ENCODE peak calls at places on chromosome 9, in four cellular contexts. One of them, this sample, is unnamed.

GRCh38 chr9:85163415-85163814 is 493.9 kb downstream of the NTRK2 start:
- DNase-seq in left ventricle myocardium inferior: no peak
- DNase-seq in IMR-90: no peak
- DNase-seq in lower leg skin: no peak
- DNase-seq in this sample: peak

GRCh38 chr9:69249337-69249736 is 75.3 kb downstream of the TJP2 start:
- DNase-seq in left ventricle myocardium inferior: no peak
- DNase-seq in IMR-90: peak
- DNase-seq in lower leg skin: no peak
- DNase-seq in this sample: peak

GRCh38 chr9:80841888-80842287 is 847.5 kb downstream of the TLE1 start:
- DNase-seq in left ventricle myocardium inferior: no peak
- DNase-seq in IMR-90: no peak
- DNase-seq in lower leg skin: no peak
- DNase-seq in this sample: no peak

GRCh38 chr9:105243015-105243686 is 1.3 kb upstream of the SLC44A1 start:
- DNase-seq in left ventricle myocardium inferior: no peak
- DNase-seq in IMR-90: peak
- DNase-seq in lower leg skin: no peak
- DNase-seq in this sample: peak

GRCh38 chr9:89309166-89309565 is 1.8 kb upstream of the CKS2 start:
- DNase-seq in left ventricle myocardium inferior: no peak
- DNase-seq in IMR-90: no peak
- DNase-seq in lower leg skin: no peak
- DNase-seq in this sample: no peak

GRCh38 chr9:132631280-132631679 is 38.5 kb downstream of the DDX31 start:
- DNase-seq in left ventricle myocardium inferior: no peak
- DNase-seq in IMR-90: peak
- DNase-seq in lower leg skin: no peak
- DNase-seq in this sample: peak

GRCh38 chr9:123954518-123954917 is 24.6 kb upstream of the DENND1A start:
- DNase-seq in left ventricle myocardium inferior: no peak
- DNase-seq in IMR-90: no peak
- DNase-seq in lower leg skin: no peak
- DNase-seq in this sample: no peak

GRCh38 chr9:19036611-19037010 is 3.6 kb upstream of the SAXO1 start:
- DNase-seq in left ventricle myocardium inferior: no peak
- DNase-seq in IMR-90: no peak
- DNase-seq in lower leg skin: no peak
- DNase-seq in this sample: no peak

GRCh38 chr9:23492126-23493002 is 333.7 kb downstream of the ELAVL2 start:
- DNase-seq in left ventricle myocardium inferior: no peak
- DNase-seq in IMR-90: peak
- DNase-seq in lower leg skin: no peak
- DNase-seq in this sample: peak

GRCh38 chr9:115143689-115144088 is 25.7 kb upstream of the TNC start:
- DNase-seq in left ventricle myocardium inferior: no peak
- DNase-seq in IMR-90: no peak
- DNase-seq in lower leg skin: no peak
- DNase-seq in this sample: no peak

GRCh38 chr9:98365227-98365669 is 109.8 kb upstream of the TBC1D2 start:
- DNase-seq in left ventricle myocardium inferior: no peak
- DNase-seq in IMR-90: peak
- DNase-seq in lower leg skin: no peak
- DNase-seq in this sample: peak

GRCh38 chr9:99050292-99050911 is 54.5 kb upstream of the TGFBR1 start:
- DNase-seq in left ventricle myocardium inferior: no peak
- DNase-seq in IMR-90: peak
- DNase-seq in lower leg skin: no peak
- DNase-seq in this sample: peak

GRCh38 chr9:17906841-17907779 is 328.2 kb downstream of the SH3GL2 start:
- DNase-seq in left ventricle myocardium inferior: no peak
- DNase-seq in IMR-90: no peak
- DNase-seq in lower leg skin: no peak
- DNase-seq in this sample: no peak

GRCh38 chr9:3648266-3648665 is 122.5 kb upstream of the RFX3 start:
- DNase-seq in left ventricle myocardium inferior: no peak
- DNase-seq in IMR-90: no peak
- DNase-seq in lower leg skin: no peak
- DNase-seq in this sample: no peak

GRCh38 chr9:99563364-99563763 is 258.3 kb upstream of the NR4A3 start:
- DNase-seq in left ventricle myocardium inferior: no peak
- DNase-seq in IMR-90: no peak
- DNase-seq in lower leg skin: no peak
- DNase-seq in this sample: peak

GRCh38 chr9:126327750-126328120 is 1.1 kb downstream of the MVB12B start:
- DNase-seq in left ventricle myocardium inferior: no peak
- DNase-seq in IMR-90: no peak
- DNase-seq in lower leg skin: no peak
- DNase-seq in this sample: no peak

GRCh38 chr9:93170571-93170970 is 13.4 kb upstream of the WNK2 start:
- DNase-seq in left ventricle myocardium inferior: no peak
- DNase-seq in IMR-90: no peak
- DNase-seq in lower leg skin: no peak
- DNase-seq in this sample: no peak

GRCh38 chr9:421896-422295 is 207.2 kb downstream of the DOCK8 start:
- DNase-seq in left ventricle myocardium inferior: no peak
- DNase-seq in IMR-90: no peak
- DNase-seq in lower leg skin: no peak
- DNase-seq in this sample: no peak

GRCh38 chr9:125694478-125694877 is 12.5 kb downstream of the MAPKAP1 start:
- DNase-seq in left ventricle myocardium inferior: no peak
- DNase-seq in IMR-90: peak
- DNase-seq in lower leg skin: no peak
- DNase-seq in this sample: no peak

GRCh38 chr9:72786948-72787347 is 165.9 kb downstream of the ALDH1A1 start:
- DNase-seq in left ventricle myocardium inferior: no peak
- DNase-seq in IMR-90: no peak
- DNase-seq in lower leg skin: no peak
- DNase-seq in this sample: no peak

GRCh38 chr9:73179594-73179993 is 27.9 kb downstream of the ANXA1 start:
- DNase-seq in left ventricle myocardium inferior: no peak
- DNase-seq in IMR-90: peak
- DNase-seq in lower leg skin: no peak
- DNase-seq in this sample: peak

GRCh38 chr9:546797-547223 is 294.7 kb upstream of the DMRT1 start:
- DNase-seq in left ventricle myocardium inferior: no peak
- DNase-seq in IMR-90: no peak
- DNase-seq in lower leg skin: no peak
- DNase-seq in this sample: peak

GRCh38 chr9:96859461-96860198 is 5.3 kb upstream of the ZNF782 start:
- DNase-seq in left ventricle myocardium inferior: no peak
- DNase-seq in IMR-90: peak
- DNase-seq in lower leg skin: no peak
- DNase-seq in this sample: peak

GRCh38 chr9:93187574-93187973 is 3.6 kb downstream of the WNK2 start:
- DNase-seq in left ventricle myocardium inferior: peak
- DNase-seq in IMR-90: no peak
- DNase-seq in lower leg skin: no peak
- DNase-seq in this sample: no peak

GRCh38 chr9:77210116-77210515 is 32.8 kb downstream of the VPS13A start:
- DNase-seq in left ventricle myocardium inferior: no peak
- DNase-seq in IMR-90: peak
- DNase-seq in lower leg skin: no peak
- DNase-seq in this sample: no peak

GRCh38 chr9:116842658-116843057 is 155.6 kb downstream of the TRIM32 start:
- DNase-seq in left ventricle myocardium inferior: no peak
- DNase-seq in IMR-90: no peak
- DNase-seq in lower leg skin: no peak
- DNase-seq in this sample: no peak

GRCh38 chr9:87564111-87564510 is 66.4 kb downstream of the DAPK1 start:
- DNase-seq in left ventricle myocardium inferior: no peak
- DNase-seq in IMR-90: no peak
- DNase-seq in lower leg skin: no peak
- DNase-seq in this sample: peak

GRCh38 chr9:128911529-128912035 is 9.2 kb upstream of the PHYHD1 start:
- DNase-seq in left ventricle myocardium inferior: peak
- DNase-seq in IMR-90: peak
- DNase-seq in lower leg skin: no peak
- DNase-seq in this sample: peak

GRCh38 chr9:84325347-84325982 is 15.1 kb downstream of the SLC28A3 start:
- DNase-seq in left ventricle myocardium inferior: no peak
- DNase-seq in IMR-90: peak
- DNase-seq in lower leg skin: no peak
- DNase-seq in this sample: peak

GRCh38 chr9:2242778-2243395 is 227.7 kb downstream of the SMARCA2 start:
- DNase-seq in left ventricle myocardium inferior: no peak
- DNase-seq in IMR-90: no peak
- DNase-seq in lower leg skin: no peak
- DNase-seq in this sample: peak

GRCh38 chr9:89686134-89686533 is 81.3 kb downstream of the GADD45G start:
- DNase-seq in left ventricle myocardium inferior: no peak
- DNase-seq in IMR-90: no peak
- DNase-seq in lower leg skin: no peak
- DNase-seq in this sample: no peak

GRCh38 chr9:36597412-36598178 is 24.9 kb downstream of the MELK start:
- DNase-seq in left ventricle myocardium inferior: no peak
- DNase-seq in IMR-90: peak
- DNase-seq in lower leg skin: no peak
- DNase-seq in this sample: peak

DNA sequence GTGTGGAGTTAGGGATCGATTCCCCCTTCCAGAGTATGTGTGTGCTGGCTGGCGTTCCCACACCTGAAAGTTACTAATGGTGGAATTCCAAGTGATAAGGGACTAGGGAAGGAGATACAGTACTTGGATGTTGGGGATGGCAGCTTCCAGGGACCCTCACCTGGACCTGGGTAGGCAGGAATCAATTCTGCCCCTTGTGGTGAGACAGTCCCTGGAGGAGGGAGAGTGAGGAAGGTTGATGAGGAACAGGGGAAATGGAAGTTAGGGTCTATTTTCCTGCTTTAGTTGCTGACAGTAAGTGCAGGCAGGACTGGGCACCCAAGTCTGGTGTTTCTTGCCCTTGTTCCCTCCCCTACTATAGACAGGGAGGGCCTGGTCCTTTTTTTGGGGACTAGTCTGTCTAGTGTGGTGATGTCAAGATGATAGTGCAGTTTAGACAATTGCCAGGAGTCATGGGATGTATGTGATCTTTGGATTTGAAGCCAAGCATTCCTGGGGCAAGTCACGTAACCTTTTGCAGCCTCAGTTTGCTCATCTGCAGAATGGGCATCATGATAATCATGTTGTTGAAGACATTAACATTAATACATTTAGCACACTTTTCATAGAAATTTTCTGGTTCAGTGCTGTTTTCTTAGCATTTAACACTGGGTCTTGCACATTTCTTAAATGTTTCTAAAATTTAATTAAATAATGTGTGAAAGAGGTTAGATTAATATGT is 51.7 kb downstream of the DAB2IP start:
- DNase-seq in left ventricle myocardium inferior: no peak
- DNase-seq in IMR-90: no peak
- DNase-seq in lower leg skin: no peak
- DNase-seq in this sample: no peak
- TF ChIP-seq CTCF in left ventricle myocardium inferior: peak
- TF ChIP-seq CTCF in IMR-90: no peak
- TF ChIP-seq CTCF in lower leg skin: no peak
- TF ChIP-seq CTCF in this sample: no peak

DNA sequence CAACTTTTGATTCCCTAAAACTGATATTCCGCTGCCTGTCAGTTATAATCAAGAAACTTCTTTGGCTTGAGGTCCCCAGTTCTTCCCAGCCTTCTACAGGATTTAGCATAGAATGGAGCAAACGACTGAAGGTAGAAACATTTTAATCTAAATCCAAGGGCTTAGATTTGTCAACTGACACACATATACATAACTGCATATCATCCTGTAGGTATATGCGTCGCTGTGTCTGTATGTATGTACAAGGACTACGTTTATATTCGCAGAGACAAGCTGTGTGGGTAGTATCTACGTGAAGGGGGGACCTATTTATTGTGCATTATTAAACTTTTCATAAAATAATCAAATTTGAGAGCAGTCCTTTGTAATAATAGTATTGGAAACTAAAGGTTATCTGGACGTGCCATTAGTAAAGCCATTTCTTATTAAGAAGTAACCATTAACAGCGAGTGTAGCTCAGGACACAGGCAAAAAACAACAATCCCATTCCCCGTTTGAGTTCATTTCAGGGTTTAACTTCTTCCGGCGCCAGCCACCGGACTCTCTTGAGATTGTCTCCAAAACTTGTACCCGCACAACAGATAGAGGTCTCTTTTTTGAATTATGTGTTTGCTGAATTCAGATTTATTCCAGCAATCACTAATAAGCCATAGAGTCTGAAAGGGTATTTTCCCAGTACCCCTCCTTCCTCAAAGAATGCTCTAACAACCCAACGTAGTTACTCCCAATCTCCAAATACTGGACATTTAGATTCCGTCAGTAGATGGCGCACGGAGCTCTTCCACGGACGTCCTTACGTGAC is 2.1 kb upstream of the MLLT3 start:
- DNase-seq in left ventricle myocardium inferior: peak
- DNase-seq in IMR-90: peak
- DNase-seq in lower leg skin: peak
- DNase-seq in this sample: peak
- H3K4me3 ChIP-seq in left ventricle myocardium inferior: peak
- H3K4me3 ChIP-seq in IMR-90: peak
- H3K4me3 ChIP-seq in lower leg skin: no peak
- H3K4me3 ChIP-seq in this sample: peak

DNA sequence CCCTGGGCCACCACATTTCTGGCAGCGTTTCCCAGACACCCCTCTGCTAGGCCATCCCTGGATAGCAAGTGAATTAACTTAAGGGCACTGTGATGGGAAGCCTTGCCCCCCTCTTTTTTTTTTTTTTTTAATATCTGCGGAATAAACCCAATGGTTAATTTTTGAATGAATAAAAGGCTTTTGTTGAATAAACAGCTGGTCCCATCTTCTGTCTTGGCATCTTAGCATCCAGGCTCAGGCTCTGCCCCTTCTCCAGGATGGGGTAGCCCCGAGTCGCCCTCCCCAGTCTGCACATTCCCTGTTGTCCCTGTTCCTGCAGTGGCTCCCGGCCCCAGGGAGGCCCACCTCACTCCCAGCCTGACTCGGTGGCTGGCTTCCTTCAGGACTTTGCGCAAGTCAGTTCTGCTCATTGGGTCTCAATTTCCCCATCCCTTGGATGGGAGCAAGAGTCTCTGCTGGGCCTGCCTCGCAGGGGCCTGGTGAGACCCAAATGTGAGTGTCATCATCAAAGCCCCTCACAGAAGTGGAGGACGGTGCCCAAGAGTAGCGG is 29.0 kb upstream of the HMCN2 start:
- DNase-seq in left ventricle myocardium inferior: no peak
- DNase-seq in IMR-90: no peak
- DNase-seq in lower leg skin: no peak
- DNase-seq in this sample: no peak
- TF ChIP-seq CTCF in left ventricle myocardium inferior: peak
- TF ChIP-seq CTCF in IMR-90: no peak
- TF ChIP-seq CTCF in lower leg skin: no peak
- TF ChIP-seq CTCF in this sample: no peak

GRCh38 chr9:122372856-122373845 is 2.3 kb downstream of the PTGS1 start:
- DNase-seq in left ventricle myocardium inferior: no peak
- DNase-seq in IMR-90: no peak
- DNase-seq in lower leg skin: no peak
- DNase-seq in this sample: no peak
- H3K4me3 ChIP-seq in left ventricle myocardium inferior: no peak
- H3K4me3 ChIP-seq in IMR-90: no peak
- H3K4me3 ChIP-seq in lower leg skin: no peak
- H3K4me3 ChIP-seq in this sample: no peak

GRCh38 chr9:91948423-91949292 is 1.4 kb downstream of the ROR2 start:
- DNase-seq in left ventricle myocardium inferior: peak
- DNase-seq in IMR-90: peak
- DNase-seq in lower leg skin: peak
- DNase-seq in this sample: peak
- TF ChIP-seq CTCF in left ventricle myocardium inferior: peak
- TF ChIP-seq CTCF in IMR-90: peak
- TF ChIP-seq CTCF in lower leg skin: no peak
- TF ChIP-seq CTCF in this sample: no peak